ENCODE peak calls at places on chromosome 9, in eight cellular contexts. B, G, H, J, X, C, N and U are unnamed samples.

GRCh38 chr9:17725399-17726010 is 146.6 kb downstream of the SH3GL2 start:
- ATAC-seq in C (no peak), N (no peak), H (no peak), B (no peak), G (no peak), J (no peak), X (no peak), U (no peak)

GRCh38 chr9:136970361-136970760 is 6.9 kb upstream of the PTGDS start:
- ATAC-seq in G (no peak), C (no peak), N (no peak), J (no peak), H (no peak), X (no peak), B (no peak), U (no peak)

GRCh38 chr9:136517012-136517743 is 28.7 kb downstream of the NOTCH1 start:
- ATAC-seq in G (no peak), N (no peak), B (no peak), X (no peak), J (no peak), C (no peak), H (no peak), U (no peak)

GRCh38 chr9:130304643-130305042 is 39.1 kb downstream of the HMCN2 start:
- ATAC-seq in J (no peak), G (no peak), B (no peak), H (no peak), N (no peak), X (no peak), C (no peak), U (no peak)

GRCh38 chr9:101398930-101399640 is 434 bp downstream of the ZNF189 start:
- ATAC-seq in J (no peak), H (no peak), N (no peak), C (no peak), B (no peak), G (peak), X (peak), U (no peak)

GRCh38 chr9:20835364-20836286 is 151.6 kb downstream of the FOCAD start:
- ATAC-seq in J (peak), H (no peak), C (no peak), G (no peak), N (no peak), B (no peak), X (peak), U (no peak)

GRCh38 chr9:124128568-124128967 is 117.0 kb downstream of the LHX2 start:
- ATAC-seq in G (no peak), H (no peak), X (no peak), C (no peak), B (no peak), J (no peak), N (no peak), U (no peak)

GRCh38 chr9:110214090-110214489 is 6.1 kb upstream of the C9orf152 start:
- ATAC-seq in G (no peak), X (peak), J (no peak), C (no peak), B (no peak), H (no peak), N (no peak), U (no peak)

GRCh38 chr9:15967068-15967467 is 414.2 kb downstream of the CCDC171 start:
- ATAC-seq in G (no peak), N (no peak), B (no peak), H (no peak), C (no peak), J (no peak), X (no peak), U (no peak)

GRCh38 chr9:120557205-120557604 is 22.8 kb downstream of the CDK5RAP2 start:
- ATAC-seq in G (no peak), X (no peak), H (no peak), B (no peak), J (no peak), C (no peak), N (no peak), U (no peak)

GRCh38 chr9:124593080-124594058 is 86.2 kb upstream of the NR5A1 start:
- ATAC-seq in X (no peak), J (peak), H (no peak), G (no peak), N (no peak), C (peak), B (no peak), U (no peak)

GRCh38 chr9:91589101-91589553 is 165.5 kb upstream of the NFIL3 start:
- ATAC-seq in H (no peak), G (peak), N (no peak), C (no peak), B (peak), X (peak), J (no peak), U (no peak)

GRCh38 chr9:69678843-69679538 is 6.8 kb upstream of the APBA1 start:
- ATAC-seq in N (no peak), G (no peak), C (no peak), X (no peak), J (no peak), H (no peak), B (no peak), U (no peak)

GRCh38 chr9:82421498-82421897 is 432.9 kb downstream of the SPATA31D1 start:
- ATAC-seq in B (peak), H (no peak), C (no peak), N (no peak), G (peak), X (no peak), J (no peak), U (no peak)

GRCh38 chr9:111566234-111566633 is 33.2 kb downstream of the PTGR1 start:
- ATAC-seq in C (no peak), J (no peak), N (no peak), X (no peak), H (no peak), B (no peak), G (peak), U (no peak)

GRCh38 chr9:40913928-40914673 is 214.4 kb downstream of the FOXD4L6 start:
- ATAC-seq in N (no peak), H (no peak), X (peak), C (no peak), B (peak), G (no peak), J (peak), U (peak)

GRCh38 chr9:15491950-15492349 is 18.8 kb downstream of the PSIP1 start:
- ATAC-seq in J (no peak), N (no peak), C (no peak), X (no peak), B (no peak), H (no peak), G (no peak), U (no peak)

GRCh38 chr9:76255781-76256455 is 138.3 kb downstream of the RFK start:
- ATAC-seq in C (no peak), H (no peak), N (no peak), B (peak), J (peak), G (peak), X (peak), U (peak)

GRCh38 chr9:249025-249424 is 34.4 kb downstream of the DOCK8 start:
- ATAC-seq in H (no peak), X (no peak), J (peak), C (no peak), N (no peak), G (no peak), B (no peak), U (no peak)